ENCODE peak calls at places on chromosomes 12 and 14, in four cellular contexts. H is H1, X is GM12878, D is K562. G is an unnamed sample.

GRCh38 chr12:4849946-4850345 is 59.8 kb upstream of the KCNA1 start:
- DNase-seq in H (no peak), X (no peak), D (no peak), G (no peak)

GRCh38 chr14:23054000-23054811 is 3.1 kb downstream of the CDH24 start:
- DNase-seq in H (no peak), X (no peak), D (peak; percentile 59), G (no peak)

GRCh38 chr12:117063162-117063911 is 35.9 kb downstream of the TESC start:
- DNase-seq in H (no peak), X (peak; percentile 55), D (no peak), G (no peak)

GRCh38 chr14:99317231-99318090 is 45.5 kb upstream of the BCL11B start:
- DNase-seq in H (no peak), X (no peak), D (no peak), G (no peak)

GRCh38 chr12:80412343-80412953 is 31.6 kb upstream of the PTPRQ start:
- DNase-seq in H (no peak), X (no peak), D (peak; percentile 23), G (peak; percentile 40)

GRCh38 chr12:122081697-122082221 is 3.2 kb downstream of the MLXIP start:
- DNase-seq in H (no peak), X (peak; percentile 58), D (no peak), G (no peak)

GRCh38 chr12:6425588-6426531 is 18.9 kb upstream of the CD27 start:
- DNase-seq in H (no peak), X (no peak), D (no peak), G (peak; percentile 49)

GRCh38 chr12:1934068-1934467 is 15.6 kb upstream of the CACNA2D4 start:
- DNase-seq in H (peak; percentile 35), X (no peak), D (no peak), G (no peak)

GRCh38 chr12:72747460-72747859 is 475.3 kb downstream of the TRHDE start:
- DNase-seq in H (no peak), X (no peak), D (no peak), G (no peak)

GRCh38 chr14:54565236-54566151 is 1.4 kb upstream of the SAMD4A start:
- DNase-seq in H (peak; percentile 86), X (no peak), D (peak; percentile 61), G (peak; percentile 83)

GRCh38 chr14:99472937-99473336 is 7.7 kb downstream of the SETD3 start:
- DNase-seq in H (no peak), X (no peak), D (no peak), G (no peak)

GRCh38 chr12:93541578-93542217 is 30.8 kb upstream of the SOCS2 start:
- DNase-seq in H (no peak), X (no peak), D (no peak), G (peak; percentile 33)

GRCh38 chr12:6614513-6615177 is 7.5 kb upstream of the CHD4 start:
- DNase-seq in H (no peak), X (no peak), D (no peak), G (no peak)

GRCh38 chr14:101734241-101734847 is 27.2 kb upstream of the PPP2R5C start:
- DNase-seq in H (no peak), X (no peak), D (no peak), G (no peak)

GRCh38 chr14:90248594-90248993 is 7.8 kb upstream of the PSMC1 start:
- DNase-seq in H (no peak), X (no peak), D (no peak), G (no peak)

GRCh38 chr12:100652488-100652887 is 79.0 kb downstream of the GAS2L3 start:
- DNase-seq in H (no peak), X (no peak), D (no peak), G (peak; percentile 67)

GRCh38 chr12:3303410-3304136 is 187.4 kb upstream of the PRMT8 start:
- DNase-seq in H (peak; percentile 66), X (no peak), D (no peak), G (peak; percentile 52)

GRCh38 chr12:101414533-101415119 is 7.1 kb upstream of the ARL1 start:
- DNase-seq in H (no peak), X (peak; percentile 13), D (peak; percentile 31), G (peak; percentile 58)

GRCh38 chr12:49925433-49926194 is 21.9 kb upstream of the FAIM2 start:
- DNase-seq in H (no peak), X (no peak), D (no peak), G (no peak)

GRCh38 chr12:50740307-50740706 is 23.6 kb upstream of the ATF1 start:
- DNase-seq in H (no peak), X (no peak), D (no peak), G (no peak)

GRCh38 chr14:76138758-76139723 is 12.7 kb upstream of the GPATCH2L start:
- DNase-seq in H (peak; percentile 74), X (no peak), D (peak; percentile 51), G (no peak)

GRCh38 chr12:23004473-23005020 is 379.6 kb downstream of the ETNK1 start:
- DNase-seq in H (no peak), X (no peak), D (no peak), G (peak; percentile 11)
- TF ChIP-seq CBX5 in H (no peak), X (no peak), D (no peak), G (no peak)

GRCh38 chr14:70664698-70665447 is 23.2 kb downstream of the TTC9 start:
- DNase-seq in H (no peak), X (no peak), D (no peak), G (no peak)
- TF ChIP-seq CBX5 in H (no peak), X (no peak), D (no peak), G (no peak)

GRCh38 chr12:34389378-34390170 is 367.3 kb downstream of the ALG10 start:
- DNase-seq in H (no peak), X (no peak), D (peak; percentile 57), G (no peak)
- TF ChIP-seq CBX5 in H (no peak), X (no peak), D (no peak), G (no peak)

DNA sequence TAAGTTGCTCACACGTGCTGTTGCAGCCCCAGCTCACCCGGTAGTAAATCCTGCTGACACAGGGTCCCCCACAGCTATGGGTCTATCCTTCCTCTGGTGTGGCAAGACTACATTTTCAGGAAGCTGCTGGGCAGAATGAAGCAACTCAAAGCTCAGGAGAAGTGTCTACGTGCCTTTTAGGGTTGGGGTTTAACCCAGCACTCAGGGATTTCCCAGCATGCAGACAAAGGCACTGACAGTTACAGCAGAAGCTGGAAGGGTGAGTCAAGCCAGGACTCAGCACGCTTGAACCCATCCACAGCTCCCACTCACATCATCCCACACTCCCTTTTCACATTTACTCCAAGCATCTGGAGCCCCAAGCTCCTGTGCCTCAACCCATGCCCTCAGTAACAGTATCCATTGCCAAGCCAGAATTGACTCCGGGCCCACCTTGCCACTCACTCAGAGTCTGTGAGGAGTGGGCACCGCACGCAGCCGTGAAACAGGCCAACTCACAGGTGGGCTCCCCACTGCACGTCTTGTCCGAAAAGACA is 59.7 kb downstream of the ZFP36L1 start:
- DNase-seq in H (no peak), X (peak; percentile 55), D (no peak), G (no peak)
- TF ChIP-seq CBX5 in H (no peak), X (no peak), D (no peak), G (no peak)

GRCh38 chr14:104168603-104169002 is 30.2 kb downstream of the KIF26A start:
- DNase-seq in H (no peak), X (no peak), D (no peak), G (no peak)
- TF ChIP-seq CBX5 in H (no peak), X (no peak), D (no peak), G (no peak)

G was measured in HepG2.